ENCODE peak calls at places on chromosome 1, in four cellular contexts. Q, R, T and L are unnamed samples.
A peak's percentile ranks its signal among the peaks of the same experiment; 100 is the strongest.

GRCh38 chr1:173024543-173024942 is 26.2 kb downstream of the TNFSF18 start:
- DNase-seq in Q (no peak), R (no peak), T (no peak), L (no peak)

GRCh38 chr1:187063271-187063670 is 234.5 kb downstream of the PLA2G4A start:
- DNase-seq in Q (no peak), R (no peak), T (no peak), L (no peak)

GRCh38 chr1:119664057-119664456 is 16.0 kb upstream of the ZNF697 start:
- DNase-seq in Q (no peak), R (no peak), T (no peak), L (no peak)

GRCh38 chr1:50416150-50416527 is 7.1 kb downstream of the DMRTA2 start:
- DNase-seq in Q (no peak), R (no peak), T (no peak), L (no peak)

GRCh38 chr1:169321539-169321938 is 46.1 kb downstream of the NME7 start:
- DNase-seq in Q (no peak), R (peak; percentile 85), T (no peak), L (no peak)

GRCh38 chr1:226646870-226647449 is 92.1 kb downstream of the ITPKB start:
- DNase-seq in Q (no peak), R (no peak), T (no peak), L (no peak)

GRCh38 chr1:31739281-31739853 is 24.8 kb downstream of the ADGRB2 start:
- DNase-seq in Q (no peak), R (no peak), T (no peak), L (no peak)

GRCh38 chr1:101260531-101260930 is 23.7 kb downstream of the S1PR1 start:
- DNase-seq in Q (no peak), R (peak; percentile 79), T (no peak), L (peak; percentile 37)

GRCh38 chr1:226223786-226224244 is 351 bp downstream of the MIXL1 start:
- DNase-seq in Q (no peak), R (no peak), T (no peak), L (peak; percentile 26)

GRCh38 chr1:3785458-3786157 is 10.7 kb downstream of the LRRC47 start:
- DNase-seq in Q (peak; percentile 33), R (peak; percentile 49), T (no peak), L (no peak)

GRCh38 chr1:31704261-31705079 is 653 bp upstream of the COL16A1 start:
- DNase-seq in Q (no peak), R (peak; percentile 37), T (no peak), L (no peak)

GRCh38 chr1:11156441-11156840 is 32.7 kb upstream of the ANGPTL7 start:
- DNase-seq in Q (no peak), R (peak; percentile 94), T (no peak), L (peak; percentile 25)

GRCh38 chr1:208235983-208236761 is 8.0 kb downstream of the PLXNA2 start:
- DNase-seq in Q (no peak), R (no peak), T (no peak), L (peak; percentile 87)

GRCh38 chr1:208238710-208239517 is 5.3 kb downstream of the PLXNA2 start:
- DNase-seq in Q (no peak), R (peak; percentile 71), T (no peak), L (peak; percentile 76)

GRCh38 chr1:208239518-208240381 is 4.4 kb downstream of the PLXNA2 start:
- DNase-seq in Q (no peak), R (no peak), T (no peak), L (peak; percentile 35)

GRCh38 chr1:208235356-208235982 is 8.7 kb downstream of the PLXNA2 start:
- DNase-seq in Q (no peak), R (no peak), T (no peak), L (no peak)

GRCh38 chr1:208237241-208237640 is 6.9 kb downstream of the PLXNA2 start:
- DNase-seq in Q (no peak), R (no peak), T (no peak), L (peak; percentile 66)
- H3K4me1 ChIP-seq in Q (no peaks in the 10 kb centered on the region), R (peaks cover 20% of the 10 kb centered on the region), T (peaks cover 17% of the 10 kb centered on the region), L (peaks cover 91% of the 10 kb centered on the region)

DNA sequence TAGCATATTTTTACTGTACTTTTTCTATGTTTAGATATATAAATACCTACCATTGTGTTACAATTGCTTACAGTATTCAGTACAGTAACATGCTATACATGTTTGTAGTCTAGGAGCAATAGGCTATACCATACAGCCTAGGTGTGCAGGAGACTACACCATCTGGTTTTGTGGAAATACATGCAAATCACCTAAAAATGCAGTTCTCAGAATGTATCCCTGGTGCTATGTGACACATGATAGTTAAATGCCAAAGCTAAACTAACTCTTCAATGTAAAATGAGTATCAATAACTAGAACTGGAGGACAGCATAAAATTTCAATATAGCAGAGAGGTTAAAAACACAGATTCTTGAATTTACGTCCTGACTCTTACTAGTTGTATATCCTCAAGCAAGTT is 14.8 kb downstream of the NUCKS1 start:
- DNase-seq in Q (no peak), R (no peak), T (no peak), L (no peak)
- H3K4me1 ChIP-seq in Q (no peaks in the 10 kb centered on the region), R (peaks cover 5% of the 10 kb centered on the region), T (peaks cover 10% of the 10 kb centered on the region), L (peaks cover 6% of the 10 kb centered on the region)

DNA sequence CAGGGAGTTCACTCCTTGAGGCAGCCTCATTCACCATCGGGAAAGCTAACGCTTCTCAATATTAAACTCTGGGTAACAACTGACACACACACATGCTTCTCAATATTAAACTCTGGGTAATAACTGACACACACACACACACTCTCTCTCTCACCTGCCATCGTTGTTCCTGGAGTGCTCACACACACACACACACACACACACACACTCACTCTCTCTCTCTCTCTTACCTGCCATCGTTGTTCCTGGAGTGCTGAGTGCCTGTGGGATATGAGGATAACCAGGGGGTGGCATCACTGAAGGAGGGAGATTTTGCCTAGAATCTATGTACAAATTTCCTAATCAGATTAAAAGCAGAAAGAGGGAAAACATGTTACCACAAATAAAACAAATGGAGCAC is 17.1 kb upstream of the GUCA2A start:
- DNase-seq in Q (no peak), R (no peak), T (no peak), L (no peak)
- H3K4me1 ChIP-seq in Q (no peaks in the 10 kb centered on the region), R (peaks cover 14% of the 10 kb centered on the region), T (no peaks in the 10 kb centered on the region), L (peaks cover 41% of the 10 kb centered on the region)

DNA sequence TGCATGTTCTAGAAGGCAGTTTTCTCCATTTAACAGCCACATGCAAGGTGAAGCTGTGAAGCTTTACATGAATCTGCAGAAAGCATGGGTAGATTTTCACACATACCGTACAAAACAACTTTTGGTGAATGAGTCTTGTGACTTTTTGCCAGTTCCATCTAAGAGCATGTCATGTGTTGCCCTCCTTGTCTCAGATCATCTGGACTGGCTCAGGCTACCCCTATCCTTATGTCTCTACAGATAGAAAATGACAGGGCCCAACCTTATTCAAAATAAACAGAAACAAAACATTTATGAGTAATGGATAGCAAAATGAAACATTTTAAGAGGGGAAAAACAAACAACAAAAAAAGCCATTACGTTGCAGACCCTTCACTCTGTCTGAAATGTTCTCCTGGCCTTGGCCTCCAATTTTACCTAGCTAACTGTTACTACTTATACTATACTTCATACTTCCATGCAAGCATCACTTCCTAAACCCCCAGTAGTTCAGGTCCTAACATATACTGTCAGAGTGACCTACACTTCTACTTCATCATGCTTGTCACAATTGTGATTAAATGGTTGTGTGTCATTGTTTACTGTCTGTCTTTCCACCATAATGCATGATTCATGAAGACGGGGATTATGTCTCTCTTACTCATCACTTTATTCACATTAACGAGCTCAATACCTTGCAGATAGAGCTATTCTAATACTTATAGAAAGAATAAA is 39.0 kb downstream of the LRRC8C start:
- DNase-seq in Q (no peak), R (peak; percentile 90), T (no peak), L (peak; percentile 59)
- H3K4me1 ChIP-seq in Q (no peaks in the 10 kb centered on the region), R (peaks cover 23% of the 10 kb centered on the region), T (peaks cover 83% of the 10 kb centered on the region), L (peaks cover 45% of the 10 kb centered on the region)

GRCh38 chr1:179779645-179780272 is 36.7 kb downstream of the FAM163A start:
- DNase-seq in Q (no peak), R (peak; percentile 58), T (no peak), L (peak; percentile 61)

GRCh38 chr1:179781962-179782361 is 38.9 kb downstream of the FAM163A start:
- DNase-seq in Q (no peak), R (no peak), T (no peak), L (no peak)

GRCh38 chr1:179786815-179787736 is 44.0 kb downstream of the FAM163A start:
- DNase-seq in Q (no peak), R (no peak), T (no peak), L (no peak)

GRCh38 chr1:179788259-179788658 is 45.2 kb downstream of the FAM163A start:
- DNase-seq in Q (no peak), R (no peak), T (no peak), L (no peak)

DNA sequence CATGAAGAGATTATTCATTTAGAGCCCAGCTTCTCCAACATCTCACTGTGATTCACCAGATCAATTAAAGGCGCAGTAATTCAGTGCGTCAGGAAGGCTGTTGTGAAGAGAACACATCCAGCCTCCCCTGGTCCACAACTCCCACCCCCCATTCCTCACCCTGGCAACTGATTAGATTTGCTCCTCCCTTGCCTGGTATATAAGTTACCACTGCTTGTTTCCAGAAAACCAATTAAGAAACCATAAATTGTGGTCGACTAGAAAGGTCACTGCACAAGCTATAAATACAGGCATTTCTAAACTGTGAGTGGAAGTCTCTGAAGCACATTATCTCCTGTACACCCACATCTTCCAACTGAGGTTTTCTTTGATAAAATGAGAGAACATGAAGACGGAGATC is 41.9 kb downstream of the FAM163A start:
- DNase-seq in Q (no peak), R (no peak), T (no peak), L (no peak)
- H3K4me1 ChIP-seq in Q (no peaks in the 10 kb centered on the region), R (peaks cover 3% of the 10 kb centered on the region), T (no peaks in the 10 kb centered on the region), L (no peaks in the 10 kb centered on the region)

GRCh38 chr1:28751315-28752056 is 14.7 kb downstream of the YTHDF2 start:
- DNase-seq in Q (no peak), R (peak; percentile 75), T (no peak), L (peak; percentile 40)
- H3K4me1 ChIP-seq in Q (peaks cover 1% of the 10 kb centered on the region), R (peaks cover 35% of the 10 kb centered on the region), T (peaks cover 75% of the 10 kb centered on the region), L (peaks cover 36% of the 10 kb centered on the region)

DNA sequence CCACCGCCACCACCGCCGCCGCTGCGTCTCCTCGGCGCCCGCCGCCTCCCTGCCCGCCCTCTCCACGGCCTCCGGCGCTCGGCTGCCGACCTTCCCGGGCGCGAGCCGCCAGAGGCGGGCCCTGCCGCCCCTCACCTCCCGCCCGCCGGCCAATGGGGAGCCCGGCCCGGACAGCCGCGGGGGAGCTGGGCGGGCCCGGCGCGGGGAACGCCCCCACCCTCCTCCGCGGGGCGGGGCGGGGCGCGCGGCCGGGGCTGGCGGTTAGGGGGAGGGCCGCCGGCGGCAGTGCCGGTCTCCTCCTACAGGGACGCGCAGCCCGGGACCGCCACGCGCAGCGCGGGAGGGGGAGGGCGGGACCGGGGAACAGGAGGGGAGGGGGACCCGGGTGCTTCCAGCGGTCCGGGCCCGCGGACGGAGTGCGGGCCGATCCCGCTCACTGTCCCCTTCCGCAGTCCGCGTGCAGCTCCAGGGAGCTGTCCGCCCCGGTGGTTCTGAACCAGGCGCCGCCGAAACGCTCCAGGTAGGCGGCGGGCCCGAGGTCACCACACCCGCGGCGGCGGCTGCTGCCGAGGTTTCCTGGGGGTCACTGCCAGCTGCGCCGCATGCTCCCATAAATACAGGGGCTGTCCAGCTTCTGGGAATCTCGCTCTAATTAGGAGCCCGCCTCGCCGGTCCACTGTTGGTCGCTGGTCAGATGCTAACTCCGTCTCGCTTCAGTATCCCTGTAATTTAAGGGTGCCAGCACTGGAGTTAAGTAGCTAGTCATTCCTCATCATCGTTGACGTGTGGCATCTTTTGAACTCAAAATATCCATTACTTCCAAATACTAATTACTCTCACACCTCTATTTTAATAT is at the start of gene PGBD5:
- DNase-seq in Q (peak; percentile 22), R (peak; percentile 80), T (peak; percentile 27), L (peak; percentile 58)
- H3K4me1 ChIP-seq in Q (no peaks in the 10 kb centered on the region), R (no peaks in the 10 kb centered on the region), T (peaks cover 9% of the 10 kb centered on the region), L (no peaks in the 10 kb centered on the region)

DNA sequence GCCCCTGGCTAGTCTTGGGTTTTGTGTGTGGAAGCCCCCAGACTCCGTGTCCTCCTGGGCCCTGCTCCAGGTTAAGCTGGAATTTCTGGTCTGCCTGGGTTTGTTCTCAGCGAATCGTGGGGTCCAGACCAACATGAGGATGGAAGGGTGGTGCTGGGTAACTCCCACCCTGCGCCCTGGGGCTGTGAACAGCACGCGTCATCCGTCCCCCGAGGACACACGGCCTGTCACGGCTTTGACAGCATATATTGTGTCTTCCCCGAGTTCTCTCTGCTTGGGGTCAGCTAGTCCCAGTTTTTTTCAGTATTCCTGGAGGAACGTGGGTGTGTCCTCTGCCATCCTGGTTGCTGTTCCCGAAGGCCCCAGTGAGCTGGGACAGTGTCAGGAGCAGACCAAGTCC is 11.8 kb downstream of the GPR137B start:
- DNase-seq in Q (no peak), R (no peak), T (no peak), L (no peak)
- H3K4me1 ChIP-seq in Q (no peaks in the 10 kb centered on the region), R (no peaks in the 10 kb centered on the region), T (no peaks in the 10 kb centered on the region), L (no peaks in the 10 kb centered on the region)